ENCODE peak calls at places on chromosomes 4 and X, in five cellular contexts. V is PC-3, K is keratinocyte, C is body of pancreas, Q is GM23248. D is an unnamed sample. For H3K9me3, the result is how much of the 10 kb centered on the place peaks cover.

GRCh38 chr4:112141366-112142138 is 3.7 kb upstream of the FAM241A start:
- DNase-seq in V (no peak), Q (no peak), K (no peak), C (no peak), D (no peak)

GRCh38 chr4:158895797-158896442 is 127.1 kb downstream of the FNIP2 start:
- DNase-seq in Q (no peak), K (no peak), C (peak), V (peak), D (no peak)

GRCh38 chrX:111349098-111349497 is 62.9 kb downstream of the DCX start:
- DNase-seq in Q (no peak), K (no peak), V (no peak), C (no peak), D (no peak)

GRCh38 chr4:113141901-113142346 is 92.5 kb downstream of the ANK2 start:
- DNase-seq in Q (peak), C (no peak), K (no peak), V (peak), D (no peak)

GRCh38 chrX:41180194-41180902 is 95.1 kb downstream of the USP9X start:
- DNase-seq in K (peak), Q (peak), V (peak), C (peak), D (peak)

GRCh38 chrX:57964975-57965374 is 54.7 kb upstream of the ZXDA start:
- DNase-seq in V (peak), C (no peak), Q (no peak), K (no peak), D (no peak)

GRCh38 chr4:65880594-65880993 is 210.3 kb upstream of the EPHA5 start:
- DNase-seq in K (no peak), C (no peak), Q (no peak), V (peak), D (no peak)

GRCh38 chr4:13701937-13702446 is 74.5 kb upstream of the BOD1L1 start:
- DNase-seq in Q (peak), C (no peak), V (peak), K (no peak), D (no peak)

GRCh38 chrX:154021131-154021611 is 1.5 kb upstream of the IRAK1 start:
- DNase-seq in Q (peak), V (no peak), C (no peak), K (no peak), D (no peak)

GRCh38 chrX:29419774-29420553 is 795.4 kb upstream of the MAGEB2 start:
- DNase-seq in Q (no peak), V (no peak), C (no peak), K (no peak), D (no peak)

GRCh38 chr4:25351777-25352421 is 25.2 kb upstream of the ANAPC4 start:
- DNase-seq in K (no peak), V (peak), Q (peak), C (no peak), D (no peak)

GRCh38 chr4:165326831-165327210 is 648 bp upstream of the MSMO1 start:
- DNase-seq in C (peak), K (no peak), Q (peak), V (peak), D (no peak)

GRCh38 chr4:98491862-98492554 is 166.4 kb downstream of the TSPAN5 start:
- DNase-seq in Q (peak), V (no peak), K (no peak), C (no peak), D (no peak)

GRCh38 chrX:106619797-106620196 is 8.0 kb downstream of the RADX start:
- DNase-seq in C (no peak), K (no peak), Q (peak), V (peak), D (no peak)

GRCh38 chr4:185096032-185096653 is 46.9 kb upstream of the SLC25A4 start:
- DNase-seq in Q (peak), C (peak), K (no peak), V (peak), D (no peak)

GRCh38 chr4:153809307-153809706 is 20.4 kb upstream of the SFRP2 start:
- DNase-seq in K (no peak), Q (no peak), C (no peak), V (no peak), D (no peak)

GRCh38 chrX:49079489-49080428 is at the start of gene WDR45:
- DNase-seq in K (no peak), Q (peak), V (peak), C (peak), D (peak)

GRCh38 chr4:4730214-4730613 is 129.3 kb upstream of the MSX1 start:
- DNase-seq in K (no peak), V (no peak), C (no peak), Q (peak), D (no peak)

GRCh38 chrX:113512700-113513395 is 672.2 kb upstream of the AMOT start:
- DNase-seq in V (peak), C (no peak), Q (peak), K (peak), D (no peak)

GRCh38 chrX:44003975-44004374 is 30.8 kb upstream of the NDP start:
- DNase-seq in K (no peak), V (no peak), Q (peak), C (no peak), D (no peak)

GRCh38 chr4:35525192-35525978 is 718.9 kb downstream of the ARAP2 start:
- DNase-seq in V (peak), K (no peak), C (no peak), Q (no peak), D (no peak)

GRCh38 chr4:140056015-140056414 is 98.0 kb downstream of the MAML3 start:
- DNase-seq in Q (no peak), K (no peak), V (no peak), C (no peak), D (no peak)

GRCh38 chr4:1087371-1087770 is 26.0 kb downstream of the RNF212 start:
- DNase-seq in C (no peak), K (no peak), V (no peak), Q (no peak), D (no peak)

GRCh38 chr4:153790962-153791551 is 2.2 kb upstream of the SFRP2 start:
- DNase-seq in V (no peak), Q (peak), C (peak), K (no peak), D (no peak)

GRCh38 chr4:24843121-24843520 is 47.7 kb downstream of the SOD3 start:
- DNase-seq in C (no peak), V (no peak), K (no peak), Q (no peak), D (no peak)

GRCh38 chr4:176198316-176198903 is 3.0 kb upstream of the SPATA4 start:
- DNase-seq in K (no peak), C (no peak), Q (no peak), V (no peak), D (no peak)

GRCh38 chrX:70436380-70436779 is 8.3 kb upstream of the DLG3 start:
- DNase-seq in V (no peak), K (no peak), Q (peak), C (no peak), D (no peak)

GRCh38 chrX:153924149-153924861 is 1.8 kb downstream of the ARHGAP4 start:
- DNase-seq in K (no peak), Q (peak), C (no peak), V (peak), D (no peak)

GRCh38 chr4:168019019-168019651 is 73.2 kb upstream of the ANXA10 start:
- DNase-seq in V (peak), Q (peak), C (no peak), K (no peak), D (no peak)

GRCh38 chr4:139207873-139208403 is 30.9 kb upstream of the ELF2 start:
- DNase-seq in C (no peak), V (no peak), K (no peak), Q (peak), D (no peak)

GRCh38 chrX:156004256-156004655 is 6.8 kb downstream of the IL9R start:
- DNase-seq in V (no peak), Q (peak), C (no peak), K (no peak), D (no peak)

GRCh38 chrX:143788265-143788664 is 67.7 kb upstream of the SPANXN2 start:
- DNase-seq in K (no peak), Q (peak), V (peak), C (no peak), D (no peak)

GRCh38 chr4:8229341-8229975 is 30.4 kb downstream of the SH3TC1 start:
- DNase-seq in V (no peak), K (no peak), Q (no peak), C (no peak), D (no peak)

GRCh38 chr4:139666735-139667266 is 1.2 kb downstream of the MGST2 start:
- DNase-seq in V (peak), Q (no peak), K (no peak), C (peak), D (no peak)

DNA sequence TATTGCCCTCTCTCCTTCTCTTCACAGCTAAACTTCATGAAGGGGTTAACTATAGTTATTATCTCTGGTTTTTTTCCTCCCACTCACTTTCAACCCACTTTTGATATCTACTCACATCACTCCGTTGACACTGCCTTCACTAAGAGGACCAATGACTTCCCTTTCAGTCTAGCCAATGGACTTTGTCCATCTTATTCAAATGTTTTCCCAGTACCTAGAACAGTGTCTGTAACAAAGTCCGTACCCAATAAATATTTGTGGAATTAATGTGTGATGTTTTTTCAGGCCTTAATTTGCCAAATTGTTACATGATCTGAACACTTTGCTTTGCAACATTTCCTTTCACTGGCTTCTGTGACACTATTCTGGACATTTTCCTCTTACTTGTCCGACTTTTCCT is 106.0 kb upstream of the AR start:
- DNase-seq in V (no peak), C (no peak), Q (no peak), K (no peak), D (no peak)
- H3K9me3 ChIP-seq in V (under half), C (under half), Q (under half), K (under half), D (under half)

DNA sequence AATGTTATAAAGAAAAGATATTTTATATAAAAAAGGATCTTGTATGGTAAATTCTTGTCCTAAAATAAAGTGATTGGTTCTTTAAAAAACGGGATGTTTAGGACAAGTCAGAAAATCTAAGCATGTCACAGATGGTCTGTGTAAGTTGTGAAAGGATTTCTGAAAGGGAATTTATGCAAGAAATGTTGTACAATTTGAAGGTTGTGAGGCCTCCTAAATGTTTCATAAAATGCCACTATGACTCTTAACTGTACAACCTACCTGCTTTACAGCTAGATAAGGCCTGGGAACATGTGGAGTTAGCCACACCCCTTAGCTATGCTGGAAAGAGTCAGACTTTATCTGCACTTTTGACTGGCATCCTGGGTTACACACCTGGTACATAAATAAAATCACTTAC is 951.5 kb upstream of the POU3F4 start:
- DNase-seq in C (no peak), Q (no peak), V (peak), K (no peak), D (no peak)
- H3K9me3 ChIP-seq in C (under half), Q (under half), V (under half), K (under half), D (under half)

GRCh38 chrX:78989349-78989748 is 44.2 kb downstream of the P2RY10 start:
- DNase-seq in Q (no peak), C (no peak), V (no peak), K (no peak), D (no peak)
- H3K9me3 ChIP-seq in Q (under half), C (under half), V (under half), K (under half), D (under half)

GRCh38 chrX:97846718-97847237 is 963.1 kb downstream of the RPA4 start:
- DNase-seq in V (no peak), Q (no peak), K (no peak), C (no peak), D (no peak)
- H3K9me3 ChIP-seq in V (under half), Q (under half), K (under half), C (under half), D (under half)

GRCh38 chr4:54228064-54228527 is 997 bp upstream of the PDGFRA start:
- DNase-seq in Q (peak), V (peak), K (no peak), C (peak), D (no peak)

GRCh38 chr4:54228563-54229501 is at the start of gene PDGFRA:
- DNase-seq in K (no peak), V (no peak), Q (peak), C (peak), D (no peak)

GRCh38 chr4:54230479-54231418 is 1.7 kb downstream of the PDGFRA start:
- DNase-seq in C (peak), V (no peak), K (no peak), Q (peak), D (no peak)

GRCh38 chr4:54231419-54232150 is 2.5 kb downstream of the PDGFRA start:
- DNase-seq in K (no peak), C (peak), Q (peak), V (no peak), D (no peak)

GRCh38 chr4:54229631-54230478 is 762 bp downstream of the PDGFRA start:
- DNase-seq in K (no peak), Q (peak), V (no peak), C (peak), D (no peak)
- H3K9me3 ChIP-seq in K (under half), Q (under half), V (under half), C (under half), D (under half)

DNA sequence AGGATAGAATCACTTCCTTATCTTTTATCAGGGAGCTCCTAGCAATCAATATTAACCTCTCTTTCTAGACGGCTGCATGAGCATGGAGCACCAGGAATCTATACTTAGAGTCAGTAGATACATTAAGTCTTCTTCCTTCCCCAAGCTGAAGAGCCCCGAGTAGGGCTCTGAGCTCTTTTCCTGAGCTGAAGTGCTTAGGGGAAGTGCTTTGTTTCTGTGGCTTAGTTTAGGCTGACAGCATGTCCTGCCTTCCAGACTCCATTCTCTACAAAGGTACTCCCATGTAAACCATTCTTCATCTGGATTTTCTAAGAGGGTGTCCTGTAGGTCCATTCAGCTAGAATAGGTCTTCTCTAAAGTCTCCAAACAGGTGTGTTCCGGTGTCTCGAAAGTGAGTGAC is 127.5 kb upstream of the AFF2 start:
- DNase-seq in Q (no peak), V (no peak), K (no peak), C (no peak), D (no peak)
- H3K9me3 ChIP-seq in Q (under half), V (under half), K (under half), C (under half), D (under half)

DNA sequence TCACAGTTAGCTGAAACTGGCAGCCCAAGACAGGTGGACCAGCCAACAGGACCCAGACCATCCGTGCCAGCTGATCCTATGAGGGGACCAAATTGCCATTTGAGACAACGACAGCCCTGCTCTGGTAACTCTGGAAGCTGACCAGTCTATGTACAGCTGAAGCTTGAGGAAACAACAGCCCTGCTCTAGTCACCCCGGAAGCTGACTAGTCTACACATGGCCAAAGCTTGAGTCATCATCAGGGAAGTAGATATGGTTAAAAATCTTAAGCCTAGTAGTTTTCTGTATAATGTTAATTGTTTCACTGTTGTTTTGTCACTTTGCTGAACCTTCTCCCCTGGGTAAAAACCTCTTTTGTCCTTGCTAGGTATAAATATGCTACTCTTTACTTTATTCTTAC is 905.4 kb upstream of the NDST4 start:
- DNase-seq in K (no peak), C (no peak), Q (no peak), V (peak), D (no peak)
- H3K9me3 ChIP-seq in K (under half), C (under half), Q (under half), V (under half), D (under half)

D was measured in T-helper 17 cell.